ENCODE peak calls at places on chromosomes 11 and 22, in five cellular contexts. One of them, this sample, is unnamed.

GRCh38 chr22:45170001-45170466 is 6.3 kb downstream of the NUP50 start:
- DNase-seq in K562: peak
- DNase-seq in IMR-90: peak
- DNase-seq in HepG2: no peak
- DNase-seq in GM12878: no peak
- DNase-seq in this sample: no peak

GRCh38 chr22:17272511-17272991 is 53.3 kb upstream of the ADA2 start:
- DNase-seq in IMR-90: no peak
- DNase-seq in GM12878: no peak
- DNase-seq in K562: no peak
- DNase-seq in HepG2: no peak
- DNase-seq in this sample: no peak

GRCh38 chr11:62553839-62554361 is 7.3 kb upstream of the AHNAK start:
- DNase-seq in K562: no peak
- DNase-seq in GM12878: no peak
- DNase-seq in HepG2: no peak
- DNase-seq in IMR-90: peak
- DNase-seq in this sample: no peak

GRCh38 chr11:59199546-59200420 is 12.9 kb downstream of the MPEG1 start:
- DNase-seq in K562: no peak
- DNase-seq in IMR-90: no peak
- DNase-seq in HepG2: no peak
- DNase-seq in GM12878: peak
- DNase-seq in this sample: no peak

GRCh38 chr22:29113329-29113728 is 40.5 kb downstream of the KREMEN1 start:
- DNase-seq in IMR-90: peak
- DNase-seq in GM12878: no peak
- DNase-seq in HepG2: no peak
- DNase-seq in K562: no peak
- DNase-seq in this sample: no peak

GRCh38 chr22:44543781-44544181 is 45.7 kb upstream of the RTL6 start:
- DNase-seq in HepG2: no peak
- DNase-seq in GM12878: no peak
- DNase-seq in IMR-90: no peak
- DNase-seq in K562: no peak
- DNase-seq in this sample: no peak

GRCh38 chr11:112903310-112903709 is 57.9 kb upstream of the NCAM1 start:
- DNase-seq in IMR-90: no peak
- DNase-seq in GM12878: no peak
- DNase-seq in K562: no peak
- DNase-seq in HepG2: no peak
- DNase-seq in this sample: no peak

GRCh38 chr11:82701847-82702520 is 31.7 kb downstream of the FAM181B start:
- DNase-seq in K562: peak
- DNase-seq in IMR-90: peak
- DNase-seq in GM12878: no peak
- DNase-seq in HepG2: peak
- DNase-seq in this sample: peak

GRCh38 chr11:126457817-126458216 is 102.3 kb downstream of the ST3GAL4 start:
- DNase-seq in GM12878: no peak
- DNase-seq in IMR-90: no peak
- DNase-seq in HepG2: no peak
- DNase-seq in K562: no peak
- DNase-seq in this sample: peak

GRCh38 chr11:114377612-114378267 is 22.6 kb downstream of the C11orf71 start:
- DNase-seq in K562: no peak
- DNase-seq in IMR-90: peak
- DNase-seq in HepG2: no peak
- DNase-seq in GM12878: no peak
- DNase-seq in this sample: no peak

GRCh38 chr11:69293087-69293486 is 868 bp upstream of the MYEOV start:
- DNase-seq in HepG2: no peak
- DNase-seq in IMR-90: no peak
- DNase-seq in K562: peak
- DNase-seq in GM12878: no peak
- DNase-seq in this sample: no peak

GRCh38 chr11:111870113-111870512 is 1.3 kb downstream of the ALG9 start:
- DNase-seq in K562: no peak
- DNase-seq in IMR-90: no peak
- DNase-seq in GM12878: no peak
- DNase-seq in HepG2: no peak
- DNase-seq in this sample: no peak

GRCh38 chr11:134624166-134624920 is 212.3 kb upstream of the B3GAT1 start:
- DNase-seq in IMR-90: no peak
- DNase-seq in HepG2: no peak
- DNase-seq in K562: no peak
- DNase-seq in GM12878: no peak
- DNase-seq in this sample: no peak

GRCh38 chr11:120063686-120064340 is 74.1 kb downstream of the TRIM29 start:
- DNase-seq in K562: no peak
- DNase-seq in GM12878: no peak
- DNase-seq in HepG2: no peak
- DNase-seq in IMR-90: no peak
- DNase-seq in this sample: no peak

GRCh38 chr22:19971276-19972124 is 29.9 kb upstream of the TXNRD2 start:
- DNase-seq in HepG2: no peak
- DNase-seq in K562: no peak
- DNase-seq in GM12878: no peak
- DNase-seq in IMR-90: no peak
- DNase-seq in this sample: no peak

GRCh38 chr11:24574461-24574860 is 77.6 kb downstream of the LUZP2 start:
- DNase-seq in GM12878: no peak
- DNase-seq in K562: no peak
- DNase-seq in HepG2: no peak
- DNase-seq in IMR-90: peak
- DNase-seq in this sample: no peak

GRCh38 chr22:19374410-19374809 is 57.1 kb downstream of the HIRA start:
- DNase-seq in GM12878: no peak
- DNase-seq in HepG2: no peak
- DNase-seq in IMR-90: no peak
- DNase-seq in K562: no peak
- DNase-seq in this sample: no peak

GRCh38 chr11:124644426-124645280 is 22.0 kb downstream of the TBRG1 start:
- DNase-seq in IMR-90: peak
- DNase-seq in GM12878: no peak
- DNase-seq in HepG2: peak
- DNase-seq in K562: peak
- DNase-seq in this sample: peak

GRCh38 chr22:41561788-41562187 is 978 bp downstream of the CSDC2 start:
- DNase-seq in HepG2: no peak
- DNase-seq in K562: no peak
- DNase-seq in IMR-90: no peak
- DNase-seq in GM12878: no peak
- DNase-seq in this sample: no peak

GRCh38 chr22:37492428-37493344 is 6.5 kb upstream of the MFNG start:
- DNase-seq in HepG2: no peak
- DNase-seq in GM12878: no peak
- DNase-seq in K562: peak
- DNase-seq in IMR-90: peak
- DNase-seq in this sample: peak

GRCh38 chr22:37218771-37219411 is 6.6 kb upstream of the SSTR3 start:
- DNase-seq in HepG2: no peak
- DNase-seq in K562: no peak
- DNase-seq in IMR-90: no peak
- DNase-seq in GM12878: peak
- DNase-seq in this sample: no peak

GRCh38 chr22:23774114-23774921 is 1.7 kb downstream of the MMP11 start:
- DNase-seq in HepG2: peak
- DNase-seq in IMR-90: no peak
- DNase-seq in K562: no peak
- DNase-seq in GM12878: no peak
- DNase-seq in this sample: no peak

GRCh38 chr11:78549624-78550409 is 24.8 kb downstream of the NARS2 start:
- DNase-seq in K562: no peak
- DNase-seq in GM12878: no peak
- DNase-seq in IMR-90: no peak
- DNase-seq in HepG2: peak
- DNase-seq in this sample: no peak

GRCh38 chr22:44755000-44755399 is 2.6 kb downstream of the ARHGAP8 start:
- DNase-seq in HepG2: no peak
- DNase-seq in GM12878: no peak
- DNase-seq in IMR-90: no peak
- DNase-seq in K562: no peak
- DNase-seq in this sample: no peak

GRCh38 chr11:94171693-94172440 is 43.2 kb downstream of the PANX1 start:
- DNase-seq in K562: peak
- DNase-seq in GM12878: no peak
- DNase-seq in HepG2: peak
- DNase-seq in IMR-90: peak
- DNase-seq in this sample: peak

GRCh38 chr22:38706885-38707180 is 1.1 kb downstream of the GTPBP1 start:
- DNase-seq in IMR-90: no peak
- DNase-seq in K562: no peak
- DNase-seq in GM12878: no peak
- DNase-seq in HepG2: no peak
- DNase-seq in this sample: no peak

GRCh38 chr22:38707984-38708383 is 2.2 kb downstream of the GTPBP1 start:
- DNase-seq in IMR-90: no peak
- DNase-seq in K562: no peak
- DNase-seq in HepG2: no peak
- DNase-seq in GM12878: no peak
- DNase-seq in this sample: no peak

GRCh38 chr22:38706101-38706884 is 549 bp downstream of the GTPBP1 start:
- DNase-seq in GM12878: no peak
- DNase-seq in HepG2: no peak
- DNase-seq in IMR-90: peak
- DNase-seq in K562: no peak
- DNase-seq in this sample: peak

GRCh38 chr22:38705235-38706100 is at the start of gene GTPBP1:
- DNase-seq in GM12878: peak
- DNase-seq in K562: peak
- DNase-seq in HepG2: peak
- DNase-seq in IMR-90: peak
- DNase-seq in this sample: peak

DNA sequence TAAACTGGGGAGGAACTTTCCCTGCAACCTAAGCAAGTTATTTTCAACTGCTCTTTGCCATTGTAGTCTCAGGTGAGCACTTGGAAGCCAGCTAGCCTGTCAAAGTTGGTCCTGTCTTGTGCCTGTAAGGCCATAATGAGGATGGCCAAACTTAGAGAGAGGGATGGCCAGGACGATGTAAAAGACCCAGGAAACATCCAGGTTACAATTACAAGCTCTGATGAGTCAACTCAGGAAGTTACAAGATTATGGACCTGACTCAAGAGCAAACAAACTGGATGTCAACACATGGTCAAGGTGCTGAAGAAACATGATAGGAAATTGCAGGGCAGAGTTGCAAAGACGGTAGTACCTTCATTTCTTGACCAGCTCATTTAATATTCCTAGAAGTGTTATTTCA is 1.6 kb downstream of the GTPBP1 start:
- DNase-seq in GM12878: no peak
- DNase-seq in IMR-90: peak
- DNase-seq in HepG2: peak
- DNase-seq in K562: peak
- DNase-seq in this sample: no peak
- TF ChIP-seq MXI1 in GM12878: no peak
- TF ChIP-seq MXI1 in IMR-90: no peak
- TF ChIP-seq MXI1 in HepG2: peak
- TF ChIP-seq MXI1 in K562: no peak
- TF ChIP-seq MXI1 in this sample: no peak

GRCh38 chr22:48676266-48677167 is 1151.2 kb downstream of the BRD1 start:
- DNase-seq in IMR-90: no peak
- DNase-seq in K562: no peak
- DNase-seq in HepG2: no peak
- DNase-seq in GM12878: no peak
- DNase-seq in this sample: no peak

GRCh38 chr22:48678171-48679135 is 1149.2 kb downstream of the BRD1 start:
- DNase-seq in K562: no peak
- DNase-seq in IMR-90: no peak
- DNase-seq in GM12878: no peak
- DNase-seq in HepG2: no peak
- DNase-seq in this sample: no peak

GRCh38 chr22:48677168-48677520 is 1150.5 kb downstream of the BRD1 start:
- DNase-seq in IMR-90: no peak
- DNase-seq in HepG2: no peak
- DNase-seq in GM12878: no peak
- DNase-seq in K562: no peak
- DNase-seq in this sample: no peak

GRCh38 chr22:48675828-48676145 is 1151.9 kb downstream of the BRD1 start:
- DNase-seq in HepG2: no peak
- DNase-seq in IMR-90: no peak
- DNase-seq in GM12878: no peak
- DNase-seq in K562: no peak
- DNase-seq in this sample: no peak

GRCh38 chr22:48677621-48678020 is 1150.1 kb downstream of the BRD1 start:
- DNase-seq in GM12878: no peak
- DNase-seq in K562: no peak
- DNase-seq in HepG2: no peak
- DNase-seq in IMR-90: no peak
- DNase-seq in this sample: no peak
- TF ChIP-seq CTCF in GM12878: no peak
- TF ChIP-seq CTCF in K562: no peak
- TF ChIP-seq CTCF in HepG2: no peak
- TF ChIP-seq CTCF in IMR-90: no peak
- TF ChIP-seq CTCF in this sample: no peak

GRCh38 chr11:12602421-12602820 is 71.8 kb upstream of the TEAD1 start:
- DNase-seq in GM12878: no peak
- DNase-seq in IMR-90: no peak
- DNase-seq in K562: peak
- DNase-seq in HepG2: no peak
- DNase-seq in this sample: no peak

GRCh38 chr11:12599408-12600143 is 74.6 kb upstream of the TEAD1 start:
- DNase-seq in GM12878: peak
- DNase-seq in K562: peak
- DNase-seq in HepG2: peak
- DNase-seq in IMR-90: no peak
- DNase-seq in this sample: no peak

GRCh38 chr11:12603362-12604088 is 70.7 kb upstream of the TEAD1 start:
- DNase-seq in GM12878: no peak
- DNase-seq in HepG2: no peak
- DNase-seq in IMR-90: no peak
- DNase-seq in K562: peak
- DNase-seq in this sample: no peak

GRCh38 chr11:12598330-12599256 is 75.6 kb upstream of the TEAD1 start:
- DNase-seq in IMR-90: peak
- DNase-seq in HepG2: no peak
- DNase-seq in K562: peak
- DNase-seq in GM12878: no peak
- DNase-seq in this sample: no peak

DNA sequence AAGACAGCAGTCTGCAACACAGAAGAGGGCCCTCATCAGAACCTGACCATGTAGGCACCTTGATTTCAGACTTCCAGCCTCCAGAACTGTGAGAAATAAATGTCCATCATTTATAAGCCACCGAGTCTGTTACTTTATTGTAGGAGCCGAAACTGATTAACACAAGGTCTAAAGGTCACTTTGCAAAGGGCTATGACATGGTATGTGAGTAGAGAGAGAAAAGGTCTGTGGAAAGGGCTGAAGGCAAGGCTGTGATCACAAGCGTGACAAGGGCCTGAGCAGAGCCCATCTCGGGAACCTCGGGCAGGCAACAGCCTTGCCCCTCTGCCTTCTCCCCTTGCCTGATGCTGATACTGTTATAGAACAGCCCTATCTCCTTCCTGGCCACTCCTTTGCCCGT is 73.4 kb upstream of the TEAD1 start:
- DNase-seq in K562: no peak
- DNase-seq in HepG2: peak
- DNase-seq in GM12878: no peak
- DNase-seq in IMR-90: no peak
- DNase-seq in this sample: no peak
- TF ChIP-seq MXI1 in K562: no peak
- TF ChIP-seq MXI1 in HepG2: no peak
- TF ChIP-seq MXI1 in GM12878: no peak
- TF ChIP-seq MXI1 in IMR-90: no peak
- TF ChIP-seq MXI1 in this sample: no peak

GRCh38 chr11:15216678-15217077 is 102.0 kb downstream of the INSC start:
- DNase-seq in GM12878: no peak
- DNase-seq in IMR-90: no peak
- DNase-seq in HepG2: no peak
- DNase-seq in K562: peak
- DNase-seq in this sample: no peak
- TF ChIP-seq CTCF in GM12878: peak
- TF ChIP-seq CTCF in IMR-90: peak
- TF ChIP-seq CTCF in HepG2: peak
- TF ChIP-seq CTCF in K562: peak
- TF ChIP-seq CTCF in this sample: peak